ENCODE peak calls at places on chromosomes 16 and 17, in four cellular contexts. One of them, this sample, is unnamed.
A peak's percentile ranks its signal among the peaks of the same experiment; 100 is the strongest.

GRCh38 chr16:52050418-52050817 is 496.5 kb downstream of the TOX3 start:
- DNase-seq in mucosa of descending colon: no peak
- DNase-seq in LNCaP clone FGC: peak; percentile 4
- DNase-seq in posterior cingulate gyrus: no peak
- DNase-seq in this sample: no peak

GRCh38 chr17:77763575-77763974 is 194.9 kb upstream of the TNRC6C start:
- DNase-seq in mucosa of descending colon: no peak
- DNase-seq in LNCaP clone FGC: no peak
- DNase-seq in posterior cingulate gyrus: no peak
- DNase-seq in this sample: no peak

GRCh38 chr17:979539-980405 is at the start of gene NXN:
- DNase-seq in mucosa of descending colon: peak; percentile 89
- DNase-seq in LNCaP clone FGC: no peak
- DNase-seq in posterior cingulate gyrus: peak; percentile 87
- DNase-seq in this sample: peak; percentile 52

GRCh38 chr17:64213995-64214507 is 49.0 kb downstream of the TEX2 start:
- DNase-seq in mucosa of descending colon: no peak
- DNase-seq in LNCaP clone FGC: no peak
- DNase-seq in posterior cingulate gyrus: no peak
- DNase-seq in this sample: no peak

GRCh38 chr17:73691321-73691766 is 47.1 kb upstream of the SDK2 start:
- DNase-seq in mucosa of descending colon: no peak
- DNase-seq in LNCaP clone FGC: no peak
- DNase-seq in posterior cingulate gyrus: no peak
- DNase-seq in this sample: no peak

GRCh38 chr17:75067856-75068255 is 19.9 kb upstream of the SLC16A5 start:
- DNase-seq in mucosa of descending colon: no peak
- DNase-seq in LNCaP clone FGC: no peak
- DNase-seq in posterior cingulate gyrus: no peak
- DNase-seq in this sample: no peak

GRCh38 chr16:20628213-20628612 is 52.0 kb upstream of the ACSM2B start:
- DNase-seq in mucosa of descending colon: no peak
- DNase-seq in LNCaP clone FGC: no peak
- DNase-seq in posterior cingulate gyrus: no peak
- DNase-seq in this sample: no peak

GRCh38 chr16:50025544-50025931 is 513 bp downstream of the CNEP1R1 start:
- DNase-seq in mucosa of descending colon: no peak
- DNase-seq in LNCaP clone FGC: no peak
- DNase-seq in posterior cingulate gyrus: no peak
- DNase-seq in this sample: peak; percentile 28

GRCh38 chr17:66076546-66077190 is 115.3 kb downstream of the CEP112 start:
- DNase-seq in mucosa of descending colon: no peak
- DNase-seq in LNCaP clone FGC: no peak
- DNase-seq in posterior cingulate gyrus: no peak
- DNase-seq in this sample: no peak

GRCh38 chr16:27374794-27375499 is 27.0 kb upstream of the IL21R start:
- DNase-seq in mucosa of descending colon: peak; percentile 67
- DNase-seq in LNCaP clone FGC: peak; percentile 1
- DNase-seq in posterior cingulate gyrus: peak; percentile 50
- DNase-seq in this sample: peak; percentile 69

GRCh38 chr17:81173761-81174160 is 7.7 kb upstream of the AATK start:
- DNase-seq in mucosa of descending colon: no peak
- DNase-seq in LNCaP clone FGC: no peak
- DNase-seq in posterior cingulate gyrus: no peak
- DNase-seq in this sample: no peak

GRCh38 chr16:85227262-85227923 is 115.1 kb upstream of the CIBAR2 start:
- DNase-seq in mucosa of descending colon: no peak
- DNase-seq in LNCaP clone FGC: no peak
- DNase-seq in posterior cingulate gyrus: no peak
- DNase-seq in this sample: no peak

GRCh38 chr16:4768549-4769305 is 1.8 kb upstream of the ZNF500 start:
- DNase-seq in mucosa of descending colon: peak; percentile 98
- DNase-seq in LNCaP clone FGC: peak; percentile 77
- DNase-seq in posterior cingulate gyrus: peak; percentile 98
- DNase-seq in this sample: peak; percentile 75

GRCh38 chr16:84184775-84185174 is 2.1 kb downstream of the TAF1C start:
- DNase-seq in mucosa of descending colon: no peak
- DNase-seq in LNCaP clone FGC: no peak
- DNase-seq in posterior cingulate gyrus: no peak
- DNase-seq in this sample: no peak

GRCh38 chr17:57935833-57936807 is 19.1 kb downstream of the CUEDC1 start:
- DNase-seq in mucosa of descending colon: no peak
- DNase-seq in LNCaP clone FGC: no peak
- DNase-seq in posterior cingulate gyrus: peak; percentile 58
- DNase-seq in this sample: no peak

GRCh38 chr16:28067604-28068382 is 4.3 kb upstream of the GSG1L start:
- DNase-seq in mucosa of descending colon: peak; percentile 27
- DNase-seq in LNCaP clone FGC: no peak
- DNase-seq in posterior cingulate gyrus: no peak
- DNase-seq in this sample: no peak

GRCh38 chr16:1612320-1613111 is at the start of gene CRAMP1:
- DNase-seq in mucosa of descending colon: peak; percentile 69
- DNase-seq in LNCaP clone FGC: no peak
- DNase-seq in posterior cingulate gyrus: no peak
- DNase-seq in this sample: peak; percentile 45

GRCh38 chr16:73058221-73058615 is 10.3 kb upstream of the ZFHX3 start:
- DNase-seq in mucosa of descending colon: no peak
- DNase-seq in LNCaP clone FGC: no peak
- DNase-seq in posterior cingulate gyrus: no peak
- DNase-seq in this sample: peak; percentile 79

GRCh38 chr16:79284760-79285159 is 315.8 kb downstream of the MAF start:
- DNase-seq in mucosa of descending colon: no peak
- DNase-seq in LNCaP clone FGC: no peak
- DNase-seq in posterior cingulate gyrus: no peak
- DNase-seq in this sample: no peak

GRCh38 chr16:88633684-88634140 is 4.7 kb upstream of the IL17C start:
- DNase-seq in mucosa of descending colon: peak; percentile 83
- DNase-seq in LNCaP clone FGC: no peak
- DNase-seq in posterior cingulate gyrus: no peak
- DNase-seq in this sample: peak; percentile 99

GRCh38 chr17:80119271-80119791 is 17.9 kb downstream of the GAA start:
- DNase-seq in mucosa of descending colon: no peak
- DNase-seq in LNCaP clone FGC: no peak
- DNase-seq in posterior cingulate gyrus: no peak
- DNase-seq in this sample: no peak

GRCh38 chr17:59356543-59357218 is 25.2 kb downstream of the YPEL2 start:
- DNase-seq in mucosa of descending colon: no peak
- DNase-seq in LNCaP clone FGC: no peak
- DNase-seq in posterior cingulate gyrus: no peak
- DNase-seq in this sample: no peak

GRCh38 chr17:64920419-64921172 is 1.3 kb upstream of the LRRC37A3 start:
- DNase-seq in mucosa of descending colon: no peak
- DNase-seq in LNCaP clone FGC: no peak
- DNase-seq in posterior cingulate gyrus: no peak
- DNase-seq in this sample: no peak

GRCh38 chr17:61251939-61252865 is 147.4 kb upstream of the TBX2 start:
- DNase-seq in mucosa of descending colon: peak; percentile 88
- DNase-seq in LNCaP clone FGC: no peak
- DNase-seq in posterior cingulate gyrus: peak; percentile 39
- DNase-seq in this sample: no peak

GRCh38 chr16:24769806-24770205 is 40.4 kb downstream of the TNRC6A start:
- DNase-seq in mucosa of descending colon: no peak
- DNase-seq in LNCaP clone FGC: no peak
- DNase-seq in posterior cingulate gyrus: no peak
- DNase-seq in this sample: no peak

GRCh38 chr17:17900615-17901520 is 64.1 kb upstream of the SREBF1 start:
- DNase-seq in mucosa of descending colon: peak; percentile 73
- DNase-seq in LNCaP clone FGC: peak; percentile 65
- DNase-seq in posterior cingulate gyrus: peak; percentile 43
- DNase-seq in this sample: no peak

GRCh38 chr16:275786-276232 is at the start of gene RGS11:
- DNase-seq in mucosa of descending colon: no peak
- DNase-seq in LNCaP clone FGC: no peak
- DNase-seq in posterior cingulate gyrus: no peak
- DNase-seq in this sample: no peak

GRCh38 chr17:7394452-7395191 is at the start of gene PLSCR3:
- DNase-seq in mucosa of descending colon: peak; percentile 93
- DNase-seq in LNCaP clone FGC: peak; percentile 25
- DNase-seq in posterior cingulate gyrus: peak; percentile 73
- DNase-seq in this sample: peak; percentile 93

This sample was measured in 8988T.